ENCODE peak calls at places on chromosome 14, in seven cellular contexts. D, A, Y, C, R, K and M are unnamed samples.

GRCh38 chr14:72538387-72538786 is 355.5 kb downstream of the DPF3 start:
- DNase-seq in K (no peak), Y (no peak), R (no peak), C (no peak), A (no peak), D (no peak), M (no peak)

GRCh38 chr14:106790189-106791036 is 1264.0 kb downstream of the TMEM121 start:
- DNase-seq in D (no peak), K (peak; percentile 78), C (peak; percentile 90), R (peak; percentile 83), A (peak; percentile 90), Y (peak; percentile 0), M (peak; percentile 76)

GRCh38 chr14:32171469-32171868 is 30.4 kb upstream of the RNU6-7 start:
- DNase-seq in K (no peak), D (no peak), C (no peak), Y (no peak), A (no peak), R (no peak), M (no peak)

GRCh38 chr14:34029921-34030334 is 79.1 kb upstream of the EGLN3 start:
- DNase-seq in D (peak; percentile 36), K (no peak), R (no peak), A (no peak), Y (peak; percentile 7), C (peak; percentile 44), M (no peak)

GRCh38 chr14:97411938-97412612 is 614.9 kb downstream of the VRK1 start:
- DNase-seq in R (no peak), Y (peak; percentile 1), A (no peak), K (no peak), D (no peak), C (no peak), M (peak; percentile 73)

GRCh38 chr14:89231426-89232113 is 185.5 kb downstream of the FOXN3 start:
- DNase-seq in K (no peak), Y (no peak), D (no peak), R (no peak), A (no peak), C (no peak), M (no peak)

GRCh38 chr14:77316872-77317271 is 3.8 kb downstream of the POMT2 start:
- DNase-seq in A (no peak), K (no peak), R (no peak), C (no peak), D (no peak), Y (no peak), M (no peak)

GRCh38 chr14:42665083-42665482 is 1058.4 kb downstream of the LRFN5 start:
- DNase-seq in D (no peak), A (no peak), Y (peak; percentile 1), C (no peak), R (no peak), K (no peak), M (peak; percentile 5)

GRCh38 chr14:32251530-32251929 is 48.5 kb upstream of the RNU6-8 start:
- DNase-seq in Y (no peak), C (no peak), K (no peak), R (no peak), A (no peak), D (no peak), M (no peak)

GRCh38 chr14:102330806-102331205 is 11.3 kb downstream of the ZNF839 start:
- DNase-seq in A (no peak), D (no peak), K (no peak), Y (no peak), R (no peak), C (no peak), M (no peak)

GRCh38 chr14:100899841-100900771 is 3.4 kb downstream of the RTL1 start:
- DNase-seq in C (peak; percentile 38), K (no peak), R (no peak), Y (no peak), D (peak; percentile 51), A (no peak), M (no peak)

GRCh38 chr14:100902295-100902694 is 1.2 kb downstream of the RTL1 start:
- DNase-seq in A (peak; percentile 5), K (no peak), D (peak; percentile 75), R (no peak), C (no peak), Y (no peak), M (no peak)

GRCh38 chr14:100901391-100902183 is 1.9 kb downstream of the RTL1 start:
- DNase-seq in K (no peak), A (no peak), R (no peak), D (no peak), Y (no peak), C (peak; percentile 12), M (no peak)

GRCh38 chr14:100898935-100899840 is 4.3 kb downstream of the RTL1 start:
- DNase-seq in A (no peak), C (peak; percentile 25), D (peak; percentile 28), Y (peak; percentile 34), K (no peak), R (no peak), M (no peak)

GRCh38 chr14:100900837-100901390 is 2.6 kb downstream of the RTL1 start:
- DNase-seq in A (peak; percentile 9), Y (peak; percentile 22), C (peak; percentile 64), D (peak; percentile 76), K (peak; percentile 44), R (no peak), M (no peak)
- TF ChIP-seq CTCF in A (peak; percentile 57), Y (peak; percentile 48), C (no peak), D (peak; percentile 62), K (peak; percentile 39), R (no peak), M (no peak)

DNA sequence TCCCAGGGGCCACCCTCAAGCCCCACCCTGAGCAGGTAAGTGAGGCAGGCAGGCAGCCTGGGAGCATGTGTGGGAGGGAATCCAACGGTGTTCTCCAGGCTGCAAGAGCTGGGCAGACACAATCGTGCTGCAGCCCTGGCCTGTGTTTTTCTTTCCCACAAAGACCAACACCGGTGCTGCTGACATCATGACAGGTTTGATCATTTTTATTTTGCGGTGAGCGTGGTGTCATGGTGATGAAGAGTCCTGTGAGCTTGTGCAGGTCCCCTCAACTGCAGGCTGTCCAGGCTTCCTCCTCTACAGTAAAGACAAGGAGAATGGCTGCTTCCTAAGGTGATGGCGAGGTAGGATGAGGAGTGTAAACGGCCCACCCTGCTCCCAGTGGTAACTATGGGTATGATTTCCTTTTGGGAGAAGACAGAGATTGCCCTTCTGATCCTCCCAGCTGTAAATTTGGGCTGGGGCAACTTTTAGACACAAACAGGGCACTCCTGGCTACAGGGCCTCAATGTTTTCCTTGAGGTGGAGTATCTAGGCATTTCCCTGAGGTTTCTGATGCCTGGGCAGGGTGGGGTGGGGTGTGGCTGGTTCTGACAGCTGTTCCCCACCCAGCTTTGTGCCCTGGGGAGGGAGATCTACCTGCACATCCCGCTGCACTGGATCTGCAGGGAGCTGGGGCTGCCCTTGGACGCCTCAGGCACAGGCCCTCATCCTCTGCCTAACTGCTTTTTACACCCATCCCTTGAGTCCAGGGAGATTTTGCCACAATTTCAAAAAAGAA is 109.1 kb downstream of the VCPKMT start:
- DNase-seq in K (no peak), Y (no peak), C (peak; percentile 87), A (peak; percentile 24), R (no peak), D (peak; percentile 50), M (no peak)
- TF ChIP-seq CTCF in K (no peak), Y (no peak), C (no peak), A (peak; percentile 28), R (no peak), D (peak; percentile 42), M (no peak)

DNA sequence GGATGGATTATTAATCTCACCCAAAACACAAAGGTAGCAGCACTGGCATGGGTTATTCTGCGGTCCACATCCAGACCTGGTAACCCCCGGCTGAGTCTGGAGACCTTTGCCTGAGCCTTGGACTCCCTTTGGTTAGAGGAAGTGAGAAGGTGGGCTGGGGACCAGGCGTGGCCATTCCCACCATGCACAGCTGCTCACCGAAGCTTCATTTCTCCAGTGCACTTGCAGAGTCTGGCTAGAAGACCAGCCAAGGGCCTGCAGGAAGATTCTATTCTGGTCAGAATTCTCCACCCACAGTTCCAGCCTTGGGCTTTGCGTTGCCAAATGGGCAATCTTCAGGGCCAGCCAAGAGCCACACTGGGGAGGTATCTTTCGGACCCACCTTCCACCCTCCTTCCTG is 73.0 kb downstream of the LGMN start:
- DNase-seq in C (no peak), Y (no peak), A (no peak), D (no peak), R (no peak), K (no peak), M (peak; percentile 55)
- TF ChIP-seq CTCF in C (no peak), Y (no peak), A (no peak), D (no peak), R (no peak), K (no peak), M (peak; percentile 3)

GRCh38 chr14:46686652-46687051 is 35.1 kb upstream of the RPL10L start:
- DNase-seq in C (no peak), Y (no peak), K (no peak), D (no peak), R (no peak), A (no peak), M (no peak)
- TF ChIP-seq CTCF in C (no peak), Y (no peak), K (no peak), D (no peak), R (no peak), A (no peak), M (no peak)

GRCh38 chr14:87896393-87897380 is 96.3 kb downstream of the GALC start:
- DNase-seq in R (no peak), A (peak; percentile 59), D (no peak), K (no peak), Y (peak; percentile 72), C (no peak), M (peak; percentile 52)
- TF ChIP-seq CTCF in R (no peak), A (peak; percentile 95), D (peak; percentile 86), K (peak; percentile 68), Y (peak; percentile 65), C (peak; percentile 66), M (peak; percentile 44)

GRCh38 chr14:37343307-37344094 is 145.8 kb downstream of the MIPOL1 start:
- DNase-seq in Y (peak; percentile 9), A (no peak), R (no peak), C (no peak), K (no peak), D (no peak), M (no peak)

DNA sequence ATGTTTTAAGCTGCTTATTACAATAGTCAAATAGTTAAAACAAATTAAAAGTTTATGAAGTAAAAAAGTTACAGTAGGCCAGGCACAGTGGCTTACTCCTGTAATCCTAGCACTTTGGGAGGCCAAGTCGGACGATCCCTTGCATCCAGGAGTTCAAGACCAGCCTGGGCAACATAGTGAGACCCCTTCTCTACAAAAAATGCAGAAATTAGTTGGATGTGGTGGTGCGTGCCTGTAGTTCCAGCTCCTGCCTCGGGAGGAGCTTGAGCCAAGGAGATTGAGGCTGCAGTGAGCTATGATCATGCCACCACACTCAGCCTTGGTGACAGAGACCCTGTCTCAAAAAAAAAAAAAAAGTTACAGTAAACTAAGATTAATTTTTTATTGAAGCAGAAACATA is 142.6 kb downstream of the MIPOL1 start:
- DNase-seq in A (no peak), C (no peak), K (no peak), Y (no peak), R (no peak), D (no peak), M (no peak)
- TF ChIP-seq CTCF in A (no peak), C (no peak), K (no peak), Y (peak; percentile 29), R (no peak), D (peak; percentile 48), M (no peak)

DNA sequence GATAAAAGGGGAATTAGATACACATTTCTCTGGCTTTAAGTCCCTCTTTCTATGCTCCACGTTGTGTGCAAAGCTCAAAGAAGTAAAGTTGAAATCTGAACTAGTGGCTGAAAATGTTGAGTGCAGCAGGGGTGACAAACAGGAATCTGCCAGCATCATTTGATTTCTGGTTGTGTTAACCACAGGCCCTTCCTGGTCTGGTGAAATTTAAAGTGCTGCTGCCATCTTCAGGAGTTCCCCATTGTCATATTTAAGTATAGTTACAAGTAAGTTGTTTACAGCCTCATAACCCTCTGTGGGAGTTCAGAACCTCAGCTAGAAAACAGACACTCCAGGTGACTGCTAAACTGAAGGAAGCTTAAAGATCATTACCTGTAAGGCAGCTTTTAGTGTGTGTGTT is 90.9 kb upstream of the CCDC196 start:
- DNase-seq in A (no peak), K (no peak), Y (no peak), C (no peak), R (no peak), D (no peak), M (peak; percentile 68)
- TF ChIP-seq CTCF in A (no peak), K (no peak), Y (no peak), C (no peak), R (no peak), D (peak; percentile 19), M (no peak)